ENCODE peak calls at places on chromosomes 3 and 15, in seven cellular contexts. One of them, this sample, is unnamed.

GRCh38 chr3:94532951-94533350 is 470.1 kb downstream of the NSUN3 start:
- DNase-seq in stomach: no peak
- DNase-seq in A549: no peak
- DNase-seq in IMR-90: no peak
- DNase-seq in cardiac muscle cell: no peak
- DNase-seq in CD8-positive, alpha-beta T cell: no peak
- DNase-seq in breast epithelium: no peak
- DNase-seq in this sample: no peak

GRCh38 chr15:57158997-57159668 is 217.2 kb upstream of the CGNL1 start:
- DNase-seq in stomach: no peak
- DNase-seq in A549: no peak
- DNase-seq in IMR-90: no peak
- DNase-seq in cardiac muscle cell: no peak
- DNase-seq in CD8-positive, alpha-beta T cell: no peak
- DNase-seq in breast epithelium: no peak
- DNase-seq in this sample: no peak

GRCh38 chr15:85284497-85284896 is 95.9 kb upstream of the AKAP13 start:
- DNase-seq in stomach: no peak
- DNase-seq in A549: no peak
- DNase-seq in IMR-90: no peak
- DNase-seq in cardiac muscle cell: no peak
- DNase-seq in CD8-positive, alpha-beta T cell: no peak
- DNase-seq in breast epithelium: no peak
- DNase-seq in this sample: no peak

GRCh38 chr3:32147509-32147908 is 41.1 kb downstream of the GPD1L start:
- DNase-seq in stomach: no peak
- DNase-seq in A549: no peak
- DNase-seq in IMR-90: peak
- DNase-seq in cardiac muscle cell: no peak
- DNase-seq in CD8-positive, alpha-beta T cell: no peak
- DNase-seq in breast epithelium: no peak
- DNase-seq in this sample: no peak

GRCh38 chr3:188574885-188575284 is 420.9 kb downstream of the LPP start:
- DNase-seq in stomach: no peak
- DNase-seq in A549: no peak
- DNase-seq in IMR-90: no peak
- DNase-seq in cardiac muscle cell: no peak
- DNase-seq in CD8-positive, alpha-beta T cell: no peak
- DNase-seq in breast epithelium: no peak
- DNase-seq in this sample: no peak

GRCh38 chr3:14001136-14001535 is 121.3 kb upstream of the WNT7A start:
- DNase-seq in stomach: no peak
- DNase-seq in A549: no peak
- DNase-seq in IMR-90: peak
- DNase-seq in cardiac muscle cell: no peak
- DNase-seq in CD8-positive, alpha-beta T cell: no peak
- DNase-seq in breast epithelium: no peak
- DNase-seq in this sample: no peak

GRCh38 chr3:109081746-109082510 is 36.0 kb downstream of the MORC1 start:
- DNase-seq in stomach: peak
- DNase-seq in A549: peak
- DNase-seq in IMR-90: peak
- DNase-seq in cardiac muscle cell: peak
- DNase-seq in CD8-positive, alpha-beta T cell: no peak
- DNase-seq in breast epithelium: no peak
- DNase-seq in this sample: peak

GRCh38 chr3:23996058-23996457 is 51.0 kb downstream of the NR1D2 start:
- DNase-seq in stomach: no peak
- DNase-seq in A549: no peak
- DNase-seq in IMR-90: peak
- DNase-seq in cardiac muscle cell: no peak
- DNase-seq in CD8-positive, alpha-beta T cell: no peak
- DNase-seq in breast epithelium: no peak
- DNase-seq in this sample: no peak

GRCh38 chr3:58044656-58045055 is 36.4 kb downstream of the FLNB start:
- DNase-seq in stomach: no peak
- DNase-seq in A549: no peak
- DNase-seq in IMR-90: peak
- DNase-seq in cardiac muscle cell: peak
- DNase-seq in CD8-positive, alpha-beta T cell: no peak
- DNase-seq in breast epithelium: no peak
- DNase-seq in this sample: no peak

GRCh38 chr3:149736180-149737100 is 15.8 kb downstream of the COMMD2 start:
- DNase-seq in stomach: no peak
- DNase-seq in A549: no peak
- DNase-seq in IMR-90: peak
- DNase-seq in cardiac muscle cell: peak
- DNase-seq in CD8-positive, alpha-beta T cell: no peak
- DNase-seq in breast epithelium: no peak
- DNase-seq in this sample: peak

GRCh38 chr3:151169262-151169661 is 33.8 kb downstream of the GPR171 start:
- DNase-seq in stomach: no peak
- DNase-seq in A549: no peak
- DNase-seq in IMR-90: peak
- DNase-seq in cardiac muscle cell: peak
- DNase-seq in CD8-positive, alpha-beta T cell: no peak
- DNase-seq in breast epithelium: no peak
- DNase-seq in this sample: no peak

GRCh38 chr15:64013179-64014043 is 32.9 kb downstream of the DAPK2 start:
- DNase-seq in stomach: peak
- DNase-seq in A549: no peak
- DNase-seq in IMR-90: no peak
- DNase-seq in cardiac muscle cell: no peak
- DNase-seq in CD8-positive, alpha-beta T cell: no peak
- DNase-seq in breast epithelium: no peak
- DNase-seq in this sample: peak

GRCh38 chr3:123320224-123320623 is 118.5 kb downstream of the SEC22A start:
- DNase-seq in stomach: no peak
- DNase-seq in A549: no peak
- DNase-seq in IMR-90: no peak
- DNase-seq in cardiac muscle cell: no peak
- DNase-seq in CD8-positive, alpha-beta T cell: no peak
- DNase-seq in breast epithelium: no peak
- DNase-seq in this sample: no peak

GRCh38 chr3:28317438-28318022 is 31.0 kb upstream of the ZCWPW2 start:
- DNase-seq in stomach: no peak
- DNase-seq in A549: peak
- DNase-seq in IMR-90: peak
- DNase-seq in cardiac muscle cell: peak
- DNase-seq in CD8-positive, alpha-beta T cell: no peak
- DNase-seq in breast epithelium: no peak
- DNase-seq in this sample: no peak

GRCh38 chr15:98067339-98067738 is 106.8 kb downstream of the ARRDC4 start:
- DNase-seq in stomach: no peak
- DNase-seq in A549: no peak
- DNase-seq in IMR-90: peak
- DNase-seq in cardiac muscle cell: no peak
- DNase-seq in CD8-positive, alpha-beta T cell: no peak
- DNase-seq in breast epithelium: no peak
- DNase-seq in this sample: no peak

GRCh38 chr15:96330450-96331140 is at the start of gene NR2F2:
- DNase-seq in stomach: peak
- DNase-seq in A549: peak
- DNase-seq in IMR-90: peak
- DNase-seq in cardiac muscle cell: peak
- DNase-seq in CD8-positive, alpha-beta T cell: peak
- DNase-seq in breast epithelium: peak
- DNase-seq in this sample: peak

DNA sequence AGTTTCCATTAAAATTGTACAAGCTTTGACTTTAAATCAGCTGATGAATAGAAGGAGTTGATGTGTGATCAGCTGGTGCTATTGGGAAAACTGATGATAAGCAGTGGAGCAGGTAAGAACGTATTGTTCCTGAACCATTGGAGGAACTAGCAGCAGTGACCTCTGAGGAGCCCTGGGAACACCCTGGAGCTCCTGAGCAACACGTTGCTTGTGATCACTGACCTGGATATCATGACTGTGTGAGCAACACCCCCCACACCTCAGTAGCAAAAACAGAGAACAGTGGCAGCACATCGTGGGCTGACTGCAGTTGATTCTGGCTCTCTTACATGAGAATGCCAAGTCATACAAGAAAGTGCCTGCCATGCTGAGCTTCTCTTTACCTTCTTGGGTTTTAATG is 72.9 kb downstream of the BLM start:
- DNase-seq in stomach: peak
- DNase-seq in A549: no peak
- DNase-seq in IMR-90: no peak
- DNase-seq in cardiac muscle cell: no peak
- DNase-seq in CD8-positive, alpha-beta T cell: no peak
- DNase-seq in breast epithelium: no peak
- DNase-seq in this sample: no peak
- H3K27ac ChIP-seq in stomach: no peak
- H3K27ac ChIP-seq in A549: no peak
- H3K27ac ChIP-seq in IMR-90: no peak
- H3K27ac ChIP-seq in cardiac muscle cell: no peak
- H3K27ac ChIP-seq in CD8-positive, alpha-beta T cell: no peak
- H3K27ac ChIP-seq in breast epithelium: no peak
- H3K27ac ChIP-seq in this sample: no peak

DNA sequence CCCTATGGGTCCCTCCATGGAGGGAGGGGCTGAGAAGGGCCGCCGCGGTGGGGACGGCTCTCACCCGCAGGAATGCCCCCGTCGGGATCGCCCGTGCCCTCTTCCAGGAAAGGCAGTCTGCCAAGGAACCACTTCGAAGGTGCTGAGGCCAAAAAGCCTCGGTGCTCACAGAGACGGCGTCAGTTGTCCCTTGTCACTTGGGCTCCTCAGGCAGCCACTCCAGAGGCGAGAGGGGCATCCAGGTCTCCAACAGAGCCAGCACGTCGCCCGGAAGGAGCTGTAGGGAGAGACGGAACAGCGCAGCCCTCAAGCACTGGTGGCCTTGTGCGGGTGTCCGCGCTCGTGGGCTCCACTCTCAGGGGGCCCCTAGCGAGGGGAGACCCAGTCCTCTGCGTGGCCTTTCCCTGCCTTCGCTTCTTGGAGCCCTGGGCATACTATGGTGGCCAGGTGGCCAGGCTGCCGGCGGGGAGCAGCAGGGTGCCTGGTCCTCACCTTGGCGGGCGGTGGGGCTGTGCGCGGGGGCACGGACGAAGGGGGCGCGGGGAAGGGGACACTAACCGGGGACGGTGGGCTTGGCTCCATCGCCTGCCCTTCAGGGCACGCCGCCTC is 994 bp downstream of the MESP1 start:
- DNase-seq in stomach: peak
- DNase-seq in A549: no peak
- DNase-seq in IMR-90: no peak
- DNase-seq in cardiac muscle cell: no peak
- DNase-seq in CD8-positive, alpha-beta T cell: no peak
- DNase-seq in breast epithelium: no peak
- DNase-seq in this sample: no peak
- H3K27ac ChIP-seq in stomach: peak
- H3K27ac ChIP-seq in A549: peak
- H3K27ac ChIP-seq in IMR-90: no peak
- H3K27ac ChIP-seq in cardiac muscle cell: no peak
- H3K27ac ChIP-seq in CD8-positive, alpha-beta T cell: no peak
- H3K27ac ChIP-seq in breast epithelium: peak
- H3K27ac ChIP-seq in this sample: no peak

GRCh38 chr3:106140471-106140870 is 271.7 kb upstream of the CBLB start:
- DNase-seq in stomach: no peak
- DNase-seq in A549: no peak
- DNase-seq in IMR-90: no peak
- DNase-seq in cardiac muscle cell: no peak
- DNase-seq in CD8-positive, alpha-beta T cell: no peak
- DNase-seq in breast epithelium: no peak
- DNase-seq in this sample: peak

GRCh38 chr3:106139834-106140233 is 271.0 kb upstream of the CBLB start:
- DNase-seq in stomach: no peak
- DNase-seq in A549: no peak
- DNase-seq in IMR-90: no peak
- DNase-seq in cardiac muscle cell: no peak
- DNase-seq in CD8-positive, alpha-beta T cell: no peak
- DNase-seq in breast epithelium: no peak
- DNase-seq in this sample: no peak

DNA sequence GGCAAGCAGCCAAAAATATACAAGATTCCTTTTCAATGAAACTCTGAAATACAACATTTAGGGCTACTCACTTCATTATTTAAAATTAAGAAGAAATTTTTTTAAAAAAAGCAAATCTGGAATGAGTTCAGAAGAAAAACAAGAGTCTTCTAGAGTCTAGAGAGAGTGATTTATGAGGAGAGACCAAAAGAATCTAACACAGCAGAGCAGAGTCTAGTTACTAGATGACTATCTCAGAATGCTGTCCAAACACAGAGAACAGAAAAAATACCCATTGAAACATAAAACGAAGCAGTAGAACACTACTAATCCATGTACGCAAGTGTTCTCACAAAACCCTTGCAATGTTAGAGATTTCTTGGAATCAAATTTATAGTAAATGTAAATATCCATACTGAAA is 275.2 kb upstream of the CBLB start:
- DNase-seq in stomach: no peak
- DNase-seq in A549: no peak
- DNase-seq in IMR-90: peak
- DNase-seq in cardiac muscle cell: no peak
- DNase-seq in CD8-positive, alpha-beta T cell: no peak
- DNase-seq in breast epithelium: no peak
- DNase-seq in this sample: no peak
- H3K27ac ChIP-seq in stomach: no peak
- H3K27ac ChIP-seq in A549: no peak
- H3K27ac ChIP-seq in IMR-90: no peak
- H3K27ac ChIP-seq in cardiac muscle cell: no peak
- H3K27ac ChIP-seq in CD8-positive, alpha-beta T cell: no peak
- H3K27ac ChIP-seq in breast epithelium: no peak
- H3K27ac ChIP-seq in this sample: no peak

GRCh38 chr3:186966406-186966805 is 36.1 kb downstream of the ST6GAL1 start:
- DNase-seq in stomach: no peak
- DNase-seq in A549: no peak
- DNase-seq in IMR-90: no peak
- DNase-seq in cardiac muscle cell: no peak
- DNase-seq in CD8-positive, alpha-beta T cell: no peak
- DNase-seq in breast epithelium: no peak
- DNase-seq in this sample: no peak

GRCh38 chr3:186965141-186965879 is 35.0 kb downstream of the ST6GAL1 start:
- DNase-seq in stomach: no peak
- DNase-seq in A549: no peak
- DNase-seq in IMR-90: peak
- DNase-seq in cardiac muscle cell: peak
- DNase-seq in CD8-positive, alpha-beta T cell: no peak
- DNase-seq in breast epithelium: no peak
- DNase-seq in this sample: no peak

GRCh38 chr3:186964629-186965028 is 34.3 kb downstream of the ST6GAL1 start:
- DNase-seq in stomach: no peak
- DNase-seq in A549: no peak
- DNase-seq in IMR-90: no peak
- DNase-seq in cardiac muscle cell: no peak
- DNase-seq in CD8-positive, alpha-beta T cell: no peak
- DNase-seq in breast epithelium: no peak
- DNase-seq in this sample: no peak

GRCh38 chr3:186969607-186970006 is 39.3 kb downstream of the ST6GAL1 start:
- DNase-seq in stomach: no peak
- DNase-seq in A549: no peak
- DNase-seq in IMR-90: no peak
- DNase-seq in cardiac muscle cell: no peak
- DNase-seq in CD8-positive, alpha-beta T cell: no peak
- DNase-seq in breast epithelium: no peak
- DNase-seq in this sample: no peak

DNA sequence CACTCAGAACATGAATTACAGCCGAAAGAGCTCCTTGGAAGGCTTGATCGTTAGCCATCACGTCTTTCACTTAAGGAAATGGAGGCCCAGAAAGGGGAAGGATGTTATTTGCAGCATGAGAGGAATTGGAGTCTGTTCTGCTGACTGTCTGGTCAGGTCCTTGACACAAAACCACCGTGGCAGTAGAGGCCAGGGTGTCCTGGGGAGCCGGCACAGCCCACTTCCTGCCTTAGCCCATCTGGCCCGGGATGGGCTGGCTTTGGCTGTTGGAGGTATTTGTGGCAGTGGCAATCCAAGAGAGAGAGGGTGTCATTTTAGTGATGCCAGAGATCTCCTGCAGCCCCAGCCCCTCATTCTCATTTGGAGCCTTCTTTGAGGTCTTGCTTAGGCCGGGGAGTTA is 37.4 kb downstream of the ST6GAL1 start:
- DNase-seq in stomach: no peak
- DNase-seq in A549: no peak
- DNase-seq in IMR-90: no peak
- DNase-seq in cardiac muscle cell: no peak
- DNase-seq in CD8-positive, alpha-beta T cell: no peak
- DNase-seq in breast epithelium: no peak
- DNase-seq in this sample: no peak
- H3K27ac ChIP-seq in stomach: no peak
- H3K27ac ChIP-seq in A549: no peak
- H3K27ac ChIP-seq in IMR-90: no peak
- H3K27ac ChIP-seq in cardiac muscle cell: no peak
- H3K27ac ChIP-seq in CD8-positive, alpha-beta T cell: no peak
- H3K27ac ChIP-seq in breast epithelium: peak
- H3K27ac ChIP-seq in this sample: no peak